ENCODE peak calls at places on chromosomes 7 and 10, in four cellular contexts. One of them, this sample, is unnamed.

GRCh38 chr10:3668276-3668960 is 116.6 kb downstream of the KLF6 start:
- DNase-seq in Panc1: no peak
- DNase-seq in AG04450: peak
- DNase-seq in astrocyte: peak
- DNase-seq in this sample: peak

GRCh38 chr10:771647-772046 is 82.2 kb upstream of the DIP2C start:
- DNase-seq in AG04450: no peak
- DNase-seq in Panc1: no peak
- DNase-seq in astrocyte: no peak
- DNase-seq in this sample: no peak

GRCh38 chr7:140899883-140900282 is 24.8 kb downstream of the BRAF start:
- DNase-seq in astrocyte: no peak
- DNase-seq in Panc1: no peak
- DNase-seq in AG04450: no peak
- DNase-seq in this sample: no peak

GRCh38 chr7:13829231-13829630 is 160.2 kb downstream of the ETV1 start:
- DNase-seq in Panc1: no peak
- DNase-seq in astrocyte: no peak
- DNase-seq in AG04450: no peak
- DNase-seq in this sample: no peak

GRCh38 chr10:110651044-110651958 is 7.2 kb downstream of the RBM20 start:
- DNase-seq in astrocyte: peak
- DNase-seq in Panc1: no peak
- DNase-seq in AG04450: peak
- DNase-seq in this sample: peak

GRCh38 chr10:69335063-69335587 is 56.8 kb downstream of the HK1 start:
- DNase-seq in AG04450: no peak
- DNase-seq in astrocyte: no peak
- DNase-seq in Panc1: no peak
- DNase-seq in this sample: no peak

GRCh38 chr7:2237109-2237602 is 4.4 kb upstream of the MAD1L1 start:
- DNase-seq in astrocyte: no peak
- DNase-seq in Panc1: no peak
- DNase-seq in AG04450: no peak
- DNase-seq in this sample: no peak

GRCh38 chr7:18082169-18082568 is 54.5 kb upstream of the PRPS1L1 start:
- DNase-seq in astrocyte: no peak
- DNase-seq in AG04450: no peak
- DNase-seq in Panc1: no peak
- DNase-seq in this sample: no peak

DNA sequence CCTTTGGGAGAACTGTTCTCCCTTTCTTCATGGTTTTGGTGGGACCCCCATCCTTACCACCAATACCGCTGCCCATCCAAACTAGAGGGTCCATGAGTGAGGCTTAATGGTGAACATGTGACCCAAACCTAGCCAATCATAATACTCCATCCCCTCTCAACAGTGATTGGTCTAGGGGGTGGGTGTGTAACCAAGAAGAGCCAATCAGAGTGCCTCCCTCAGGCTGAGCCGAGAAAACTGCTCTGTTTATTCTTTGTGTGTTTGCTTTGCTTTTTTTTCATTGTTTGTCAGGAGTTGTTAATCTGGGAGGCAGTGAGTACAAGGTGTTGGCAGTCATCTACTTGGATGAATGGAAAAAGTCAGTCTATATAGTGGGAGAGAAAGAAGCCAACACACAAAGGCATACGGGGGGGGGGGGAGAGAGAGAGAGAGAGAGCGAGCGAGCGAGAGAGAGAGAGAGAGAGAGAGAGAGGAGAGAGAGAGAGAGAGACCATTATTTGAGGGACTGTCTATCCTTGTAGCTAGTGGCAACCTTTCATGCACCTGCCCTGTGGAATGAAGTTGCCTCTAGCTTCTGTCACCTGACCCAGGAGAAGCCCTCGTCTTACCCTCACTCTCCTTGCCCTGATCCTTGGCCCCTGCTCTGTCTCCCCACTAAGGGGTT is 441.7 kb downstream of the TYW1 start:
- DNase-seq in AG04450: no peak
- DNase-seq in astrocyte: no peak
- DNase-seq in Panc1: no peak
- DNase-seq in this sample: no peak
- H3K4me3 ChIP-seq in AG04450: no peak
- H3K4me3 ChIP-seq in astrocyte: no peak
- H3K4me3 ChIP-seq in Panc1: no peak
- H3K4me3 ChIP-seq in this sample: no peak

GRCh38 chr7:25712500-25712899 is 439.5 kb upstream of the NFE2L3 start:
- DNase-seq in AG04450: no peak
- DNase-seq in Panc1: no peak
- DNase-seq in astrocyte: no peak
- DNase-seq in this sample: no peak
- H3K27ac ChIP-seq in AG04450: no peak
- H3K27ac ChIP-seq in Panc1: no peak
- H3K27ac ChIP-seq in astrocyte: no peak
- H3K27ac ChIP-seq in this sample: no peak

GRCh38 chr10:81081887-81082620 is 544.4 kb downstream of the SH2D4B start:
- DNase-seq in Panc1: peak
- DNase-seq in AG04450: no peak
- DNase-seq in astrocyte: no peak
- DNase-seq in this sample: no peak
- TF ChIP-seq CTCF in Panc1: peak
- TF ChIP-seq CTCF in AG04450: peak
- TF ChIP-seq CTCF in astrocyte: no peak
- TF ChIP-seq CTCF in this sample: no peak

GRCh38 chr10:28532509-28533314 is at the start of gene WAC:
- DNase-seq in astrocyte: peak
- DNase-seq in Panc1: peak
- DNase-seq in AG04450: peak
- DNase-seq in this sample: peak

GRCh38 chr10:28532223-28532508 is 752 bp upstream of the WAC start:
- DNase-seq in AG04450: peak
- DNase-seq in Panc1: no peak
- DNase-seq in astrocyte: no peak
- DNase-seq in this sample: no peak

GRCh38 chr10:28533571-28534304 is 820 bp downstream of the WAC start:
- DNase-seq in AG04450: no peak
- DNase-seq in astrocyte: no peak
- DNase-seq in Panc1: no peak
- DNase-seq in this sample: peak

GRCh38 chr10:28533315-28533564 is 322 bp downstream of the WAC start:
- DNase-seq in astrocyte: no peak
- DNase-seq in Panc1: no peak
- DNase-seq in AG04450: no peak
- DNase-seq in this sample: no peak

DNA sequence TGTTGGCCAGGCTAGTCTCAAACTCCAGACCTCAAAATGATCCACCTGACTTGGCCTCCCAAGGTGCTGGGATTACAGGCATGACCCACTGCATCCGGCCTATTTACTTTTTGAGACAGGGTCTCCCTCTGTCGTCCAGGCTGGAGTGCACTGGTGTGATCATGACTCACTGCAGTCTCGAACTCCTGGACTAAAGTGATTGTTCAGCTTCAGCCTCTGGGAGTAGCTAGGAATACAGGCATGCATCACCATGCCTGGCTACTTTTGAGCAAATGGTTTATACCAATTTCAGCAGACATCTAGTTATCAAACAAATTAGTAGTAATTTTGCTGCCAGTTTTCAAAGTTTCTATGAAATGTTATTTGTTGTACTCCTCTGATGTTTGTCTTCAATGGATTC is 2.2 kb upstream of the WAC start:
- DNase-seq in astrocyte: no peak
- DNase-seq in Panc1: no peak
- DNase-seq in AG04450: no peak
- DNase-seq in this sample: no peak
- H3K4me3 ChIP-seq in astrocyte: no peak
- H3K4me3 ChIP-seq in Panc1: no peak
- H3K4me3 ChIP-seq in AG04450: no peak
- H3K4me3 ChIP-seq in this sample: no peak

GRCh38 chr7:98400538-98401427 is at the start of gene BAIAP2L1:
- DNase-seq in AG04450: no peak
- DNase-seq in astrocyte: peak
- DNase-seq in Panc1: peak
- DNase-seq in this sample: peak
- H3K27ac ChIP-seq in AG04450: no peak
- H3K27ac ChIP-seq in astrocyte: peak
- H3K27ac ChIP-seq in Panc1: peak
- H3K27ac ChIP-seq in this sample: peak

GRCh38 chr7:121605297-121605640 is 209.2 kb upstream of the FAM3C start:
- DNase-seq in Panc1: no peak
- DNase-seq in AG04450: no peak
- DNase-seq in astrocyte: no peak
- DNase-seq in this sample: peak
- TF ChIP-seq CTCF in Panc1: peak
- TF ChIP-seq CTCF in AG04450: peak
- TF ChIP-seq CTCF in astrocyte: peak
- TF ChIP-seq CTCF in this sample: peak

DNA sequence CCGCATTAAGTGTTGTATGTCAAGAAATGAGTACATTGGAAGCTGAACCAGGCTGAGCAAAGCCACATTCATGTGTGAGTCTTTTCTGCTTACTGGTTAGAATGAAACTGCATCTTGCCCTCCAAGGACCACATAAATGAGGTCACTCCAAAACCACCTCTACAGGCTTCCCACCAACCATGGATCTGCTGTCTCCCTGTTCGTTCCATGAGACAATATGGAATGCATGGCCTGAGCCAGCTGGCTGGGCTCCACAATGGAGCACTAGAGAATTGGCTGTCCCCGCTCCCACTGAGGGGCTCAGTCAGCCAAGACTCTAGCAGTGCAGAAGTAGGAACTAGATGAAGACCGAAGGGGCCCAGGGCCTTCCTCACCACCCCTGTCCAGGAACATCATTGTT is 120.8 kb downstream of the TNS3 start:
- DNase-seq in Panc1: no peak
- DNase-seq in AG04450: no peak
- DNase-seq in astrocyte: peak
- DNase-seq in this sample: peak
- H3K4me3 ChIP-seq in Panc1: no peak
- H3K4me3 ChIP-seq in AG04450: no peak
- H3K4me3 ChIP-seq in astrocyte: no peak
- H3K4me3 ChIP-seq in this sample: no peak